ENCODE peak calls at places on chromosome 20, in five cellular contexts. W is AG20443; B is adipocyte; R is stimulated activated CD4-positive, alpha-beta T cell treated with anti-CD3 and anti-CD28 coated beads, Interleukin-2, amount 100 ng/mL, for 48 hours; V is SW 1271. M is an unnamed sample.

GRCh38 chr20:7667194-7667593 is 273.1 kb downstream of the HAO1 start:
- DNase-seq in W (no peak), B (no peak), R (no peak), V (no peak), M (no peak)

GRCh38 chr20:44911264-44911921 is 1.5 kb downstream of the PABPC1L start:
- DNase-seq in W (peak; percentile 59), B (peak; percentile 24), R (peak; percentile 48), V (no peak), M (peak; percentile 83)

GRCh38 chr20:46695888-46696287 is 6.6 kb upstream of the TP53RK start:
- DNase-seq in W (peak; percentile 54), B (peak; percentile 53), R (no peak), V (no peak), M (peak; percentile 44)

GRCh38 chr20:4942336-4942735 is 59.0 kb downstream of the SLC23A2 start:
- DNase-seq in W (peak; percentile 59), B (peak; percentile 67), R (no peak), V (no peak), M (no peak)

GRCh38 chr20:37421060-37421639 is 75.2 kb downstream of the SRC start:
- DNase-seq in W (no peak), B (no peak), R (no peak), V (no peak), M (no peak)

GRCh38 chr20:3730803-3731370 is 1.6 kb upstream of the HSPA12B start:
- DNase-seq in W (no peak), B (no peak), R (no peak), V (no peak), M (no peak)

GRCh38 chr20:45218133-45218532 is 3.0 kb upstream of the SEMG2 start:
- DNase-seq in W (no peak), B (no peak), R (no peak), V (no peak), M (no peak)

GRCh38 chr20:36261389-36262105 is 25.3 kb downstream of the AAR2 start:
- DNase-seq in W (no peak), B (no peak), R (no peak), V (no peak), M (no peak)

GRCh38 chr20:46640044-46640443 is 11.2 kb downstream of the SLC13A3 start:
- DNase-seq in W (no peak), B (no peak), R (no peak), V (no peak), M (no peak)

GRCh38 chr20:53152228-53152627 is 180.1 kb downstream of the TSHZ2 start:
- DNase-seq in W (no peak), B (no peak), R (no peak), V (no peak), M (no peak)